ENCODE peak calls at places on chromosomes 6 and 20, in six cellular contexts. X is cardiac muscle cell, W is HCT116, E is body of pancreas, F is iPS DF 6.9, T is trophoblast cell. M is an unnamed sample. For H3K36me3, the result is how much of the 10 kb centered on the place peaks cover.

GRCh38 chr6:81865712-81866111 is 113.2 kb upstream of the TENT5A start:
- DNase-seq in X (peak), W (no peak), E (no peak), F (no peak), T (no peak), M (no peak)

GRCh38 chr6:315921-316752 is 23.9 kb downstream of the DUSP22 start:
- DNase-seq in X (no peak), W (no peak), E (no peak), F (no peak), T (no peak), M (no peak)

GRCh38 chr6:135261872-135262725 is 81.0 kb downstream of the MYB start:
- DNase-seq in X (peak), W (no peak), E (no peak), F (no peak), T (peak), M (no peak)

GRCh38 chr6:36703081-36703606 is 5.5 kb downstream of the RAB44 start:
- DNase-seq in X (no peak), W (no peak), E (no peak), F (no peak), T (no peak), M (no peak)

GRCh38 chr6:44672086-44672485 is 284.6 kb downstream of the CDC5L start:
- DNase-seq in X (no peak), W (no peak), E (no peak), F (no peak), T (no peak), M (no peak)

GRCh38 chr6:15350386-15351083 is 104.7 kb downstream of the JARID2 start:
- DNase-seq in X (peak), W (no peak), E (no peak), F (no peak), T (peak), M (no peak)

GRCh38 chr20:43949741-43950618 is 35.3 kb downstream of the TOX2 start:
- DNase-seq in X (peak), W (no peak), E (peak), F (no peak), T (no peak), M (peak)

GRCh38 chr6:91276315-91276714 is 689.4 kb upstream of the MAP3K7 start:
- DNase-seq in X (no peak), W (no peak), E (no peak), F (no peak), T (no peak), M (no peak)

GRCh38 chr20:46311719-46312074 is 3.4 kb upstream of the CDH22 start:
- DNase-seq in X (no peak), W (no peak), E (no peak), F (no peak), T (no peak), M (no peak)

GRCh38 chr20:31842471-31843157 is 2.8 kb downstream of the FOXS1 start:
- DNase-seq in X (peak), W (no peak), E (peak), F (no peak), T (no peak), M (no peak)

GRCh38 chr6:156777866-156778614 is 862 bp downstream of the ARID1B start:
- DNase-seq in X (peak), W (no peak), E (peak), F (no peak), T (peak), M (peak)

DNA sequence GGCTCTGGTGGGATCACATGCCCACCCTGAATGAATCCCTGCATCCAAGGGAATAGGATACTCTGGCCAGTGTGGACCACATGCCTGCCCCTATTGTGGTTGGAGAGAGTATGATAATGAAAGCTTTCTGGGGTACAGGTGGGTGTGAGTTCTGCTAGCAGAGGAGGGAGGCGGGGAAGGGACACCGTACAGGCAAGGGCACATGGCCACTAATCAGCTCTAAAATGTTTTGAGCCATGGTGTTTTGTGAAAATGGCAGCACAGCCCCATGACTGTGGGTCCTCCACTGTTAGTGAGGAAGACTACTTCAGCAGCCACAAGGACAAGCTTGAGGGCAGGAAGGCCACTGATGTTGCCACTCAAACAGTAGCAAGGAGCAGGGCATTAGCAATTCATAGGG is 11.9 kb upstream of the DHX35 start:
- DNase-seq in X (no peak), W (no peak), E (no peak), F (no peak), T (no peak), M (no peak)
- H3K36me3 ChIP-seq in X (under half), W (half or more), E (under half), F (under half), T (under half), M (under half)

DNA sequence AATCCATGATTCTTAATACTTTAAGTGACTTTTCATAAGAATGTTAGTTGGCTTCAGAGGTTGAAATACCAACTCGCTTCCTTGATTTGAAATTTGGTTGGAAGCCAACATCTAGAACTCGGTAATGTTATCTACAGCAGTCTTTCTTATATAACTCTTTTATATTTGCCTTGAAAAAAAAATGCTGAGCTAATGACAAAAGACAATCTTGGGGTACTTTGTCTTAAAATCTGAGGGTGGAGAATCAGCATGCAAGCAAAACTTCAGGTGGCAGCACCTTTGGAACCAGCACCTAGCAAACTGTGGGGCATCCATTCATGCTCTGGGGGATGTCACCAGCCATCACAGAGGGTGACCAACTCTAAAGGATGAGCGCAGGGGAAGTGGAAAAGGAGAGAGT is 76.3 kb downstream of the PDE10A start:
- DNase-seq in X (no peak), W (no peak), E (no peak), F (no peak), T (no peak), M (no peak)
- H3K4me3 ChIP-seq in X (no peak), W (no peak), E (no peak), F (no peak), T (no peak), M (no peak)

DNA sequence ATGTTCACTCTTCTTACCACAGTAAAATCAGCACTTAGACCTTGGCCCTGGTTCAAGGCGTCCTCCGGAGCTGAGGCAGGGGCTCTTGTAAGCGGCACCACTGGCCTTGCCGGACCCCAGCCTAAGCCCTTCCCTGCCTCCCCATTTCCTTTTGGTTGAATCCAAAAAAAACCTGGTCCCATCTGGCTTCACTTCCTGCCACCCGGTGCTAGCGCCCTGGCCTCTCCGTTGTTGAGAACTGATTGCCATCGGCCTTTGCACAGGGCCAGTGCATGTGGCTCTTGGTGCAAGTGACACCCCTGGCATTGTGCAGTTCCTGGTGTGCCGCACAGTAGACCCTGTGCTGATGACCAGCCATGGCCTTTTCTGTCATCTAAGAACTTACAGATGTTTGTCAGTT is 19.0 kb upstream of the RBM38 start:
- DNase-seq in X (no peak), W (no peak), E (no peak), F (no peak), T (no peak), M (no peak)
- H3K36me3 ChIP-seq in X (half or more), W (half or more), E (under half), F (half or more), T (half or more), M (half or more)

GRCh38 chr6:30688569-30688968 is 2.1 kb upstream of the PPP1R18 start:
- DNase-seq in X (no peak), W (no peak), E (no peak), F (no peak), T (no peak), M (no peak)
- H3K4me3 ChIP-seq in X (no peak), W (no peak), E (no peak), F (no peak), T (no peak), M (no peak)

GRCh38 chr20:50093240-50093639 is 19.7 kb downstream of the UBE2V1 start:
- DNase-seq in X (no peak), W (no peak), E (no peak), F (no peak), T (no peak), M (no peak)
- H3K36me3 ChIP-seq in X (under half), W (under half), E (under half), F (under half), T (under half), M (under half)

GRCh38 chr6:109944448-109944847 is 33.7 kb upstream of the GPR6 start:
- DNase-seq in X (no peak), W (peak), E (no peak), F (peak), T (no peak), M (no peak)
- H3K4me3 ChIP-seq in X (no peak), W (no peak), E (no peak), F (no peak), T (no peak), M (no peak)

GRCh38 chr20:62400541-62400940 is 6.5 kb downstream of the CABLES2 start:
- DNase-seq in X (no peak), W (no peak), E (no peak), F (no peak), T (no peak), M (no peak)
- H3K36me3 ChIP-seq in X (under half), W (under half), E (under half), F (under half), T (under half), M (under half)